ENCODE peak calls at places on chromosome 18, in seven cellular contexts. S is OCI-LY7, I is stomach, H is endothelial cell of umbilical vein, L is small intestine, O is tibial artery, Y is cardiac muscle cell. U is an unnamed sample.
A peak's percentile ranks its signal among the peaks of the same experiment; 100 is the strongest.

GRCh38 chr18:58768293-58768974 is 96.2 kb upstream of the ZNF532 start:
- DNase-seq in S (peak; percentile 8), I (peak; percentile 84), H (peak; percentile 58), L (peak; percentile 68), O (peak; percentile 57), Y (peak; percentile 70), U (no peak)

GRCh38 chr18:27315001-27315400 is 129.9 kb upstream of the CHST9 start:
- DNase-seq in S (no peak), I (no peak), H (peak; percentile 11), L (no peak), O (no peak), Y (peak; percentile 0), U (no peak)

GRCh38 chr18:13624563-13625237 is 101.7 kb downstream of the FAM210A start:
- DNase-seq in S (no peak), I (no peak), H (no peak), L (no peak), O (no peak), Y (no peak), U (no peak)

GRCh38 chr18:23377669-23378469 is 75.2 kb upstream of the RIOK3 start:
- DNase-seq in S (no peak), I (no peak), H (peak; percentile 90), L (peak; percentile 82), O (no peak), Y (peak; percentile 85), U (no peak)

GRCh38 chr18:54515149-54515548 is 75.9 kb upstream of the DYNAP start:
- DNase-seq in S (no peak), I (no peak), H (no peak), L (no peak), O (no peak), Y (no peak), U (no peak)

GRCh38 chr18:9348079-9348671 is 13.6 kb downstream of the TWSG1 start:
- DNase-seq in S (no peak), I (no peak), H (peak; percentile 53), L (no peak), O (no peak), Y (peak; percentile 59), U (no peak)

GRCh38 chr18:63253428-63254372 is 65.9 kb downstream of the BCL2 start:
- DNase-seq in S (no peak), I (no peak), H (no peak), L (no peak), O (no peak), Y (peak; percentile 70), U (no peak)

GRCh38 chr18:66280470-66280869 is 323.4 kb downstream of the CDH19 start:
- DNase-seq in S (no peak), I (no peak), H (no peak), L (no peak), O (no peak), Y (no peak), U (no peak)

GRCh38 chr18:79736846-79737245 is 57.2 kb downstream of the CTDP1 start:
- DNase-seq in S (no peak), I (no peak), H (no peak), L (no peak), O (no peak), Y (no peak), U (no peak)

GRCh38 chr18:79737426-79737825 is 57.8 kb downstream of the CTDP1 start:
- DNase-seq in S (no peak), I (no peak), H (no peak), L (no peak), O (no peak), Y (no peak), U (no peak)

GRCh38 chr18:79733996-79734770 is 54.6 kb downstream of the CTDP1 start:
- DNase-seq in S (no peak), I (no peak), H (no peak), L (no peak), O (no peak), Y (no peak), U (no peak)

GRCh38 chr18:79736230-79736629 is 56.6 kb downstream of the CTDP1 start:
- DNase-seq in S (no peak), I (no peak), H (no peak), L (no peak), O (no peak), Y (no peak), U (no peak)

DNA sequence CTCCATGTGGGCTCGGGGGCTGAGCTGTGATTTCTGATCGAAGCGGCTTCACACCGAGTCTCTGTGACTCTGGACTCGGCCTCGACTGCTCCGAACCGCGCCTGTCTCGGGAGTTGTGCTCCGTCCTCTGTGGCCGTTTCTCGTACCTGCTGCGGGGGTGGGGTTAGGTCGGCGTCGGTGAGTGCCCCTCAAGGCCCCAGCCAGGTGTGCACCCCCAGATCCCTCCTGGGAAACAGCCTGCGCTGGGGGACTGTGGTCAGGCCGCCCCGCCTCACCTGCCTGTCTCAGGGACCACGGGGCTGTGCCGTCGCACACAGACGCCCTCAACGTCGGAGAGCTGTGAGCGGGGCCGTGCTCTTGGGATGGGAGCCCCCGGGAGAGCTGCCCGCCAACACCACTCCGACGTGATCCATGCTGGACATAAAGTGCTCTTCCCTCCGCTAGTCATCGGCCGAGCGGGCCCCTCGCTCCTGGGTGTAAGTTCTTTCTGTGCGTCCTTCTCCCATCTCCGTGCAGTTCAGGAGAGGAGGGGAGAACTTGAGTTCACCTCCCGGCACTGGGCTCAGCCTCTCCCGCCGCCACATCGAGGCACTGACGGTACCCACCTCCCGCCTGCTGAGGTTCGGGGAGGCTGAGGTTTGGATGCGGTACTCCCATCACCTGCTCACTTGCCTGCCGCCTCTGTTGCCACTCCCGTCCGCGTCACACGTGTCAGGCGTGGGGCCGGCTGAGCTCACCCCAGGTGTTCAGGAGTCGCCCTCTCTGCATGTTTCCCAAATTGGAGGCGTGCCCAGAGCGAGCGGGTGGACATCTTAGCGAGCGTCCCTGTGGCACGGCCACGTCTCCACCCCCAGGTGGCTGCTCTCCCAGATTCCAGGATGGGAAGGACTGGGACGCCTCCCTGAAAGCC is 55.7 kb downstream of the CTDP1 start:
- DNase-seq in S (no peak), I (no peak), H (no peak), L (no peak), O (no peak), Y (no peak), U (no peak)
- H3K9me3 ChIP-seq in S (no peaks in the 10 kb centered on the region), I (peaks cover 14% of the 10 kb centered on the region), H (no peaks in the 10 kb centered on the region), L (peaks cover 9% of the 10 kb centered on the region), O (no peaks in the 10 kb centered on the region), Y (no peaks in the 10 kb centered on the region), U (no peaks in the 10 kb centered on the region)

GRCh38 chr18:79572848-79573451 is 106.7 kb upstream of the CTDP1 start:
- DNase-seq in S (no peak), I (no peak), H (no peak), L (no peak), O (no peak), Y (no peak), U (no peak)

GRCh38 chr18:79569720-79570119 is 109.9 kb upstream of the CTDP1 start:
- DNase-seq in S (no peak), I (no peak), H (no peak), L (peak; percentile 15), O (no peak), Y (no peak), U (no peak)

GRCh38 chr18:79572093-79572780 is 107.4 kb upstream of the CTDP1 start:
- DNase-seq in S (no peak), I (no peak), H (no peak), L (no peak), O (no peak), Y (peak; percentile 20), U (no peak)

GRCh38 chr18:79570266-79571201 is 109.1 kb upstream of the CTDP1 start:
- DNase-seq in S (no peak), I (no peak), H (no peak), L (no peak), O (no peak), Y (peak; percentile 23), U (peak; percentile 60)

DNA sequence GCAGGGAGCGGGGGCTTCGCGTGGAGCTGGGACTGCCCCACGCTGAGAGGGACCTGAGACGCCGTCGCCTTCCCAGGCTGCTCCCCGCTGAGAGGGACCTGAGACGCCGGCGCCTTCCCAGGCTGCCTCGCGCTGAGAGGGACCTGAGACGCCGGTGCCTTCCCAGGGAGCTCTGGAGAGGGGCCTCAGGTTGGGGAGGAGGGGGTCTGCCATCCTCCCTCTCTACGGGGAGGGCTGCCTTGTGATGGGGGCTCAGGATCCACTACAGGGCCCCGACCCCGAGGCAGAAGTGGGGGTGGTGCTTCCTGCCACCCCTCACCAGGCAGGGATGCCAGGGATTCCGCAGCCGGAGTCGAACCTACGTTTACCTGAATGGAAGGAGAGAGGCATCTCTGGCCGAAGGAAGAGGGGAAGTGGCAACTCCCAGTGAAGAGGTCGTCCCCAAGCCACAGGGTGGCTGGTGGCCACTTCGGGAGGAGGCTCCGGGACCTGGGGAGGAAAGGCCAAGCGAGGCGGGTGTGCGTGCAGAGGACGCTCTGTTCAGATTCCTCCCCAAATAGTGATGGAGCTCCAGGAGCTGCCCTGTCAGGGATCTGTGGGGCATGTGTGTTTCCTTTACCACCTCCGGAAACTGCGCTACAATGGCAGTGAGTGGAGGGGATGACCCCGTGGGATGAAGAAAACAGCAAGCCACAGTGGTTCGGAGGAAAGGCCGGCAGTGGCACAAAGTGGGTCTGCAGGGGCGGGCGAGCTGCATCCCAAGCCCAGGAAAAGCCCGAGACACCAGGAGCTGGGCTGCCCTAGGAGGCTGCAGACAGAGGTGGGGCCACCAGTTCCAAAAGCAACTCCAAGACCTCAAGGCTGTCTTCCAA is 108.1 kb upstream of the CTDP1 start:
- DNase-seq in S (no peak), I (no peak), H (no peak), L (no peak), O (no peak), Y (no peak), U (peak; percentile 46)
- H3K27ac ChIP-seq in S (no peak overlapping the region), I (no peak overlapping the region), H (no peak overlapping the region), L (no peak overlapping the region), O (no peak overlapping the region), Y (no peak overlapping the region), U (no peak overlapping the region)

GRCh38 chr18:14917311-14917710 is 169.3 kb downstream of the ANKRD30B start:
- DNase-seq in S (no peak), I (no peak), H (no peak), L (no peak), O (no peak), Y (no peak), U (no peak)

GRCh38 chr18:14921547-14921946 is 173.6 kb downstream of the ANKRD30B start:
- DNase-seq in S (no peak), I (no peak), H (no peak), L (peak; percentile 10), O (no peak), Y (no peak), U (no peak)

GRCh38 chr18:14920976-14921375 is 173.0 kb downstream of the ANKRD30B start:
- DNase-seq in S (peak; percentile 1), I (no peak), H (no peak), L (peak; percentile 51), O (no peak), Y (no peak), U (no peak)

GRCh38 chr18:14922031-14922430 is 174.1 kb downstream of the ANKRD30B start:
- DNase-seq in S (no peak), I (no peak), H (no peak), L (peak; percentile 5), O (no peak), Y (no peak), U (no peak)

GRCh38 chr18:14919666-14920065 is 171.7 kb downstream of the ANKRD30B start:
- DNase-seq in S (no peak), I (peak; percentile 42), H (no peak), L (peak; percentile 82), O (no peak), Y (no peak), U (no peak)
- H3K9me3 ChIP-seq in S (no peaks in the 10 kb centered on the region), I (no peaks in the 10 kb centered on the region), H (peaks cover 2% of the 10 kb centered on the region), L (no peaks in the 10 kb centered on the region), O (no peaks in the 10 kb centered on the region), Y (no peaks in the 10 kb centered on the region), U (no peaks in the 10 kb centered on the region)

DNA sequence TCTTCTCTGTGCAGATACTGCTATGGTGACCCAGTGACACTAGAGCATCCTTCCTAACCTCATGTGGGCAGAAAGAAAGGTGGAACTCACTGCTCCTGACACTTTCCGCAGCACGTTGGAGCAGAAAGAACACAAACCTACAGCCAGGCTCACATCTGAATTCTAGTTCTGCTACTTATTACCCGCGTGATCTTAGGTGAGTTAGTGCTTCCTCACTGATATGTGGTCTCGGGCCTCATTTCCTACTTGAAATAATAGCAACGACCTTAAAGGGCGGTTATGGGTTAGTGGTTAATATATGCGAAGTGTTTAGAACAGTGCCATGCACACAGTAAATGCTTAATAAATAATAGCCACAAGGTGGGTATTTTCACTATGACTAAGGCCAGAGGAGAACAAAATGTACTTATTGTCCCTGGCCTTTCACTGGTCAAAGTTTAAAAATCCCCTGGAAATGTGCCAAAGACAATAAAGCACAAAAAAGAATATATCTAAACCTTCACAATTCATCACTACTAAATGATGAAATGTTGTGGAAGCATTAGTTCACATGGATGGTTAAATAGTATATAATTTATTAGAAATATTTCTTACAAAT is 66.6 kb downstream of the MYOM1 start:
- DNase-seq in S (no peak), I (no peak), H (peak; percentile 42), L (peak; percentile 80), O (no peak), Y (peak; percentile 44), U (no peak)
- H3K27ac ChIP-seq in S (no peak overlapping the region), I (no peak overlapping the region), H (no peak overlapping the region), L (peak overlapping the region; percentile 19), O (peak overlapping the region; percentile 89), Y (peak overlapping the region; percentile 58), U (peak overlapping the region; percentile 27)